ENCODE peak calls at places on chromosomes 12 and 14, in six cellular contexts. One of them, this sample, is unnamed.

GRCh38 chr12:88409257-88409656 is 171.0 kb downstream of the KITLG start:
- DNase-seq in A549: no peak
- DNase-seq in HepG2: no peak
- DNase-seq in endothelial cell of umbilical vein: no peak
- DNase-seq in K562: no peak
- DNase-seq in GM12878: no peak
- DNase-seq in this sample: no peak

GRCh38 chr12:51678086-51678724 is 87.2 kb downstream of the SCN8A start:
- DNase-seq in A549: peak
- DNase-seq in HepG2: peak
- DNase-seq in endothelial cell of umbilical vein: peak
- DNase-seq in K562: peak
- DNase-seq in GM12878: no peak
- DNase-seq in this sample: peak

GRCh38 chr14:104998801-104999200 is 13.2 kb downstream of the CLBA1 start:
- DNase-seq in A549: no peak
- DNase-seq in HepG2: no peak
- DNase-seq in endothelial cell of umbilical vein: no peak
- DNase-seq in K562: no peak
- DNase-seq in GM12878: no peak
- DNase-seq in this sample: no peak

GRCh38 chr12:42498549-42499247 is 90.8 kb downstream of the PRICKLE1 start:
- DNase-seq in A549: no peak
- DNase-seq in HepG2: no peak
- DNase-seq in endothelial cell of umbilical vein: no peak
- DNase-seq in K562: no peak
- DNase-seq in GM12878: no peak
- DNase-seq in this sample: no peak

GRCh38 chr14:72736791-72737559 is 156.9 kb downstream of the DPF3 start:
- DNase-seq in A549: no peak
- DNase-seq in HepG2: no peak
- DNase-seq in endothelial cell of umbilical vein: no peak
- DNase-seq in K562: no peak
- DNase-seq in GM12878: no peak
- DNase-seq in this sample: no peak

GRCh38 chr12:84043355-84043754 is 869.2 kb downstream of the SLC6A15 start:
- DNase-seq in A549: no peak
- DNase-seq in HepG2: peak
- DNase-seq in endothelial cell of umbilical vein: no peak
- DNase-seq in K562: no peak
- DNase-seq in GM12878: no peak
- DNase-seq in this sample: no peak

GRCh38 chr14:89411976-89412375 is 5.1 kb downstream of the FOXN3 start:
- DNase-seq in A549: no peak
- DNase-seq in HepG2: no peak
- DNase-seq in endothelial cell of umbilical vein: no peak
- DNase-seq in K562: no peak
- DNase-seq in GM12878: no peak
- DNase-seq in this sample: no peak

GRCh38 chr14:68089146-68089715 is 269.7 kb downstream of the RAD51B start:
- DNase-seq in A549: peak
- DNase-seq in HepG2: no peak
- DNase-seq in endothelial cell of umbilical vein: peak
- DNase-seq in K562: no peak
- DNase-seq in GM12878: no peak
- DNase-seq in this sample: no peak

GRCh38 chr12:870378-870777 is 79.1 kb downstream of the RAD52 start:
- DNase-seq in A549: no peak
- DNase-seq in HepG2: no peak
- DNase-seq in endothelial cell of umbilical vein: no peak
- DNase-seq in K562: no peak
- DNase-seq in GM12878: no peak
- DNase-seq in this sample: no peak

GRCh38 chr12:39074063-39074462 is 168.7 kb upstream of the CPNE8 start:
- DNase-seq in A549: no peak
- DNase-seq in HepG2: no peak
- DNase-seq in endothelial cell of umbilical vein: no peak
- DNase-seq in K562: no peak
- DNase-seq in GM12878: no peak
- DNase-seq in this sample: no peak

GRCh38 chr14:26199096-26199495 is 398.7 kb downstream of the NOVA1 start:
- DNase-seq in A549: no peak
- DNase-seq in HepG2: no peak
- DNase-seq in endothelial cell of umbilical vein: no peak
- DNase-seq in K562: no peak
- DNase-seq in GM12878: no peak
- DNase-seq in this sample: no peak

GRCh38 chr14:85416771-85417170 is 113.2 kb upstream of the FLRT2 start:
- DNase-seq in A549: peak
- DNase-seq in HepG2: no peak
- DNase-seq in endothelial cell of umbilical vein: peak
- DNase-seq in K562: no peak
- DNase-seq in GM12878: no peak
- DNase-seq in this sample: peak

GRCh38 chr12:23659151-23659550 is 290.3 kb downstream of the SOX5 start:
- DNase-seq in A549: no peak
- DNase-seq in HepG2: no peak
- DNase-seq in endothelial cell of umbilical vein: no peak
- DNase-seq in K562: no peak
- DNase-seq in GM12878: no peak
- DNase-seq in this sample: no peak

GRCh38 chr12:45231515-45232145 is 15.7 kb downstream of the ANO6 start:
- DNase-seq in A549: no peak
- DNase-seq in HepG2: peak
- DNase-seq in endothelial cell of umbilical vein: peak
- DNase-seq in K562: no peak
- DNase-seq in GM12878: no peak
- DNase-seq in this sample: no peak

GRCh38 chr12:2503762-2504161 is 291.0 kb upstream of the FKBP4 start:
- DNase-seq in A549: no peak
- DNase-seq in HepG2: no peak
- DNase-seq in endothelial cell of umbilical vein: no peak
- DNase-seq in K562: no peak
- DNase-seq in GM12878: no peak
- DNase-seq in this sample: no peak

GRCh38 chr14:23209651-23210423 is 26.4 kb upstream of the SLC7A8 start:
- DNase-seq in A549: no peak
- DNase-seq in HepG2: no peak
- DNase-seq in endothelial cell of umbilical vein: no peak
- DNase-seq in K562: no peak
- DNase-seq in GM12878: no peak
- DNase-seq in this sample: no peak

GRCh38 chr14:95157987-95158712 is 821 bp upstream of the DICER1 start:
- DNase-seq in A549: peak
- DNase-seq in HepG2: peak
- DNase-seq in endothelial cell of umbilical vein: no peak
- DNase-seq in K562: peak
- DNase-seq in GM12878: no peak
- DNase-seq in this sample: peak

GRCh38 chr12:5954661-5955060 is 9.6 kb upstream of the ANO2 start:
- DNase-seq in A549: no peak
- DNase-seq in HepG2: no peak
- DNase-seq in endothelial cell of umbilical vein: no peak
- DNase-seq in K562: no peak
- DNase-seq in GM12878: no peak
- DNase-seq in this sample: no peak

DNA sequence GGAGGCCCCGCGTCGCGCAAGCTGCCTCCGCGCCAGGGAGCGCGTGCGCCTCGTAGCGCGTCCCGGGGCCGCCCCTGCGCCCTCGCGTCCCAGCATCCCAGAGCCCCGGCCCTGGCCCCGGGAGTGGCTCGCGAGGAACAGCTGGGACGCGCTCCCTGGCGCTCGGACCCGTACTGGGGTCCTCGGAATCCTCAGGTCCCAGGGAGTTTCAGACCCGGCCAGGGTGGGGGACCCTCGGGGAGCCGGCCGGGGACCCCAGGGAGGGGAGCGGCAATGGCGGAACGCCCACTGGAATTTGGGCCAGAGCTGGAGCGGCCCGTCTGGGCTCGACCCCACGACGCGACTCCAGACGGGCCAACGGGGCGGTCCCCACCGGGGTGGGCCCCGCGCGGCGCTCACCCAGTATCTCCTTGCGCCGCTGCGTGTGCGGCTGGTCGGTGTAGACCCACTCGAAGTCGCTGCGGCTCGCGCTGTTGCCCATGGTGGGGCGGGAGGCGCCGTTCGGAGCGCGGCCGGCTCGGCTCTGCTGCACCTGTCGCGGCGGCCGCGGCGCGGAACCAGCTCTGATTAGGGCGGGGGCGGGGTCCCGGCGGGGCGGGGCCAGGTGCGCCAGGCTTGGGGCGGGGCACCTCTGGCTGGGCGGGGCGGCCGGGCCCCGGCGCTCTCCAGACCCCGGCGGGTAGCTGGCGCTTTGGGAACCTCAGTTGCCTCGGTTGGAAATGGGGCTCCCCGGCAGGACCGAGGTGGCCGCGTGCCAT is at the start of gene DEGS2:
- DNase-seq in A549: peak
- DNase-seq in HepG2: no peak
- DNase-seq in endothelial cell of umbilical vein: no peak
- DNase-seq in K562: no peak
- DNase-seq in GM12878: no peak
- DNase-seq in this sample: no peak
- TF ChIP-seq MAX in A549: no peak
- TF ChIP-seq MAX in HepG2: no peak
- TF ChIP-seq MAX in endothelial cell of umbilical vein: no peak
- TF ChIP-seq MAX in K562: no peak
- TF ChIP-seq MAX in GM12878: no peak
- TF ChIP-seq MAX in this sample: no peak

DNA sequence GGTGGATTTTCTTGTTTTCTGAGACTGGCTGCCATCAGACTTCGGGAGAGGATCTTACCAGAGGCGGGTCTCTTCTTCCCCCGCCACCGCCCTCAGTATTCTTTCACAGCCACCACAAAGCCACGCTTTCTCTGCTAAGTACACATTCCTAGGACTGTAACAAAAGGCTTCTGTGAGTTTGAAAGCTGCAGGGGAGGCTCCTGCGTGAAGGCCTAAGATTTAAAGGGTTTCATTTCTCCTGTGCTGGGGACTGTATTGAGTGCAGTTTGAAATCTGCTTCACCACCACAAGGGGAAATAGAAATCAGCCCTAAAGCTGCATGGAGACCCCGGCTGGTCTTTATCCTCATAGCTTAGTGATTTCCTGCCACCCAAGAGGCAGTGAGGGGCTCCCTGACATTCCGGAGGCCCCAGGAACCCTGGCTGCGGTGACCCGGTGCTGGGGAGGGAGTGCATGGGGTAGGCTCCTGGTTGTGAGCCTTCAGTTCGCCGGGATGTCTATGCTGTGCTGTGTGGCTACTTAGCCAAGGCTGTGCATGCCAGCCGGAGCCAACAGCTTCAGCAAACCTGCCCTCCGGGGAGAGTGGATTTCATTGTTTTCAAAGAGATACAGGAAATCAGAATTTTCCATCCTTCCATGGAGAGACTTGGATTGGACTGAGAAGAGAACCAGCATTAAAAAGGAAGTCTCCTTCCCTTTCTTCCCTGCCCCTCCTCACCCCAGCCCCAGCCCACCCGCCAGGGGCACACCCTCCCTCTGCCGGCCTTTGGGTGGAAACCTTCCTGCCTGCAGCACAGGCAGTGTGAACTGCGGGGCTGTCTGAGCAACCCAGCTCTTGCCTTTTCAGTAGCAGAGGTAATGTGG is 163.3 kb downstream of the ETV6 start:
- DNase-seq in A549: no peak
- DNase-seq in HepG2: peak
- DNase-seq in endothelial cell of umbilical vein: peak
- DNase-seq in K562: no peak
- DNase-seq in GM12878: no peak
- DNase-seq in this sample: peak
- TF ChIP-seq MYC in A549: no peak
- TF ChIP-seq MYC in HepG2: no peak
- TF ChIP-seq MYC in endothelial cell of umbilical vein: no peak
- TF ChIP-seq MYC in K562: no peak
- TF ChIP-seq MYC in GM12878: no peak
- TF ChIP-seq MYC in this sample: no peak

DNA sequence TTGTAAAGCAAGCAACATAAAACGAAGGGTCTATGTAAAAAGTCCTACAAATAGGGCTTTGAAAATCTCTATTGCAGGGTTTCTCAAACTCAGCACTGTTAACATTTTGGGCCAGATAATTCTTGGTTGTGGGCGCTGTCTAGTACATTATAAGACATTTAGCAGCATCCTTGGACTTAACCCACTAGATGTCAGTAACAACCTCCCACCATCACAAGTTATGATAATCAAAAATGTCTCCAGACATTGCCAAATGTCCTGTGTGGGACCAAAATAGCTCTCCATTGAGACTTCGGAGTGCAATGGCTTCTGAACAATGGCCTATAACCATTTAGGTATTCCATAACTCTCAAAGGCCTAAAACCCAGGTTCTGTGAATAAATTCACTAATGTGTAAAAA is 22.9 kb upstream of the DHRS7 start:
- DNase-seq in A549: no peak
- DNase-seq in HepG2: no peak
- DNase-seq in endothelial cell of umbilical vein: no peak
- DNase-seq in K562: no peak
- DNase-seq in GM12878: no peak
- DNase-seq in this sample: peak
- TF ChIP-seq CTCF in A549: peak
- TF ChIP-seq CTCF in HepG2: no peak
- TF ChIP-seq CTCF in endothelial cell of umbilical vein: no peak
- TF ChIP-seq CTCF in K562: peak
- TF ChIP-seq CTCF in GM12878: peak
- TF ChIP-seq CTCF in this sample: peak

GRCh38 chr12:59173696-59174095 is 253.4 kb upstream of the LRIG3 start:
- DNase-seq in A549: no peak
- DNase-seq in HepG2: no peak
- DNase-seq in endothelial cell of umbilical vein: no peak
- DNase-seq in K562: no peak
- DNase-seq in GM12878: no peak
- DNase-seq in this sample: no peak

GRCh38 chr12:59182191-59182590 is 261.9 kb upstream of the LRIG3 start:
- DNase-seq in A549: no peak
- DNase-seq in HepG2: no peak
- DNase-seq in endothelial cell of umbilical vein: no peak
- DNase-seq in K562: no peak
- DNase-seq in GM12878: no peak
- DNase-seq in this sample: no peak

GRCh38 chr12:59182660-59183455 is 262.6 kb upstream of the LRIG3 start:
- DNase-seq in A549: no peak
- DNase-seq in HepG2: no peak
- DNase-seq in endothelial cell of umbilical vein: no peak
- DNase-seq in K562: no peak
- DNase-seq in GM12878: no peak
- DNase-seq in this sample: no peak

GRCh38 chr12:59181378-59181777 is 261.1 kb upstream of the LRIG3 start:
- DNase-seq in A549: no peak
- DNase-seq in HepG2: no peak
- DNase-seq in endothelial cell of umbilical vein: no peak
- DNase-seq in K562: no peak
- DNase-seq in GM12878: no peak
- DNase-seq in this sample: no peak

DNA sequence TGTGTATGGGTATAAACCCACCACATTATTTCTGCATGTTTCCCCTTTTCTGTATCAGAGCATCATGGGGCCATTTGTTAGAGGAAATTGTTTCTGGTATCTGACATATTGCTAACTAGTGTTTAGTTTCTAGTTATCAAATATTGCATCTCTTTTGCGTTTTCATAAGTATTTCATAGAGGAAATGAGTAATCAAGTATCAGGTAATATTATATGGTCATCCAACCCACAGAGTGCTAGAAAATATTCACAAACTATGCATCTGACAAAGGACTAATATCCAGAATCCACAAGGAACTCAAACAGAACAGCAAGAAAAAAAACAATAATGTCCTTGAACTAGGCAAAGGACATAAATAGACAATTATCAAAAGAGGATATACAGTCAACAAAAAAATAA is 258.9 kb upstream of the LRIG3 start:
- DNase-seq in A549: no peak
- DNase-seq in HepG2: no peak
- DNase-seq in endothelial cell of umbilical vein: no peak
- DNase-seq in K562: no peak
- DNase-seq in GM12878: no peak
- DNase-seq in this sample: no peak
- TF ChIP-seq MAX in A549: no peak
- TF ChIP-seq MAX in HepG2: no peak
- TF ChIP-seq MAX in endothelial cell of umbilical vein: no peak
- TF ChIP-seq MAX in K562: no peak
- TF ChIP-seq MAX in GM12878: no peak
- TF ChIP-seq MAX in this sample: no peak